ENCODE peak calls at places on chromosomes 6 and 20, in six cellular contexts. I is fibroblast of lung, W is kidney, J is tibial artery, N is MM.1S, G is PC-3. Y is an unnamed sample.

GRCh38 chr20:32893878-32894483 is 35.3 kb downstream of the EFCAB8 start:
- DNase-seq in I (peak), W (peak), J (no peak), N (no peak), G (peak), Y (no peak)

GRCh38 chr6:42316390-42316970 is 98.8 kb upstream of the MRPS10 start:
- DNase-seq in I (peak), W (peak), J (no peak), N (no peak), G (peak), Y (no peak)

GRCh38 chr6:68779366-68779765 is 144.3 kb downstream of the ADGRB3 start:
- DNase-seq in I (no peak), W (no peak), J (no peak), N (no peak), G (no peak), Y (no peak)

GRCh38 chr20:22861990-22862389 is 173.1 kb upstream of the SSTR4 start:
- DNase-seq in I (no peak), W (peak), J (no peak), N (no peak), G (peak), Y (peak)

GRCh38 chr20:31835977-31836852 is 9.2 kb downstream of the FOXS1 start:
- DNase-seq in I (peak), W (peak), J (peak), N (peak), G (peak), Y (peak)

GRCh38 chr20:17406191-17406590 is 125.0 kb downstream of the BFSP1 start:
- DNase-seq in I (no peak), W (no peak), J (no peak), N (no peak), G (no peak), Y (no peak)

GRCh38 chr6:142960098-142960497 is 15.1 kb upstream of the HIVEP2 start:
- DNase-seq in I (no peak), W (no peak), J (no peak), N (no peak), G (peak), Y (no peak)

GRCh38 chr20:14012671-14013070 is 17.4 kb downstream of the MACROD2 start:
- DNase-seq in I (no peak), W (no peak), J (no peak), N (no peak), G (no peak), Y (no peak)

GRCh38 chr6:167094820-167095637 is 27.9 kb upstream of the CCR6 start:
- DNase-seq in I (no peak), W (no peak), J (no peak), N (peak), G (no peak), Y (no peak)

GRCh38 chr6:112563368-112563767 is 216.2 kb downstream of the RFPL4B start:
- DNase-seq in I (peak), W (no peak), J (no peak), N (no peak), G (peak), Y (peak)

GRCh38 chr20:56975838-56976237 is 290.6 kb downstream of the BMP7 start:
- DNase-seq in I (no peak), W (no peak), J (no peak), N (no peak), G (no peak), Y (no peak)

GRCh38 chr6:137882225-137882961 is 15.3 kb downstream of the TNFAIP3 start:
- DNase-seq in I (no peak), W (no peak), J (no peak), N (no peak), G (no peak), Y (no peak)

GRCh38 chr20:5189917-5190316 is 63.1 kb downstream of the CDS2 start:
- DNase-seq in I (no peak), W (no peak), J (no peak), N (no peak), G (no peak), Y (no peak)

GRCh38 chr6:163459536-163459935 is 45.0 kb downstream of the QKI start:
- DNase-seq in I (peak), W (no peak), J (no peak), N (no peak), G (no peak), Y (no peak)

GRCh38 chr20:10637563-10637962 is 36.2 kb downstream of the JAG1 start:
- DNase-seq in I (peak), W (no peak), J (no peak), N (no peak), G (no peak), Y (no peak)

GRCh38 chr6:168865-169455 is 123.3 kb upstream of the DUSP22 start:
- DNase-seq in I (peak), W (no peak), J (no peak), N (peak), G (peak), Y (peak)

GRCh38 chr6:11218827-11219826 is 13.3 kb downstream of the NEDD9 start:
- DNase-seq in I (no peak), W (no peak), J (peak), N (no peak), G (peak), Y (no peak)

GRCh38 chr6:41836660-41837052 is 49.2 kb downstream of the TOMM6 start:
- DNase-seq in I (peak), W (no peak), J (no peak), N (no peak), G (no peak), Y (no peak)

GRCh38 chr20:20212675-20213096 is 155.2 kb upstream of the INSM1 start:
- DNase-seq in I (no peak), W (no peak), J (no peak), N (no peak), G (no peak), Y (no peak)

GRCh38 chr6:38489951-38490350 is 149.8 kb downstream of the BTBD9 start:
- DNase-seq in I (peak), W (no peak), J (no peak), N (no peak), G (no peak), Y (no peak)

GRCh38 chr6:30615958-30616810 is 859 bp downstream of the PPP1R10 start:
- DNase-seq in I (peak), W (no peak), J (no peak), N (peak), G (no peak), Y (no peak)

GRCh38 chr20:22590662-22591061 is 6.3 kb upstream of the FOXA2 start:
- DNase-seq in I (no peak), W (no peak), J (no peak), N (no peak), G (no peak), Y (no peak)

GRCh38 chr6:10962673-10963072 is 75.8 kb downstream of the SYCP2L start:
- DNase-seq in I (peak), W (no peak), J (no peak), N (peak), G (peak), Y (no peak)

GRCh38 chr6:165644586-165645266 is 18.3 kb downstream of the PDE10A start:
- DNase-seq in I (no peak), W (no peak), J (no peak), N (no peak), G (no peak), Y (no peak)
- TF ChIP-seq CTCF in I (no peak), W (no peak), J (no peak), N (no peak), G (no peak), Y (no peak)

GRCh38 chr6:85494551-85495337 is 44.9 kb downstream of the NT5E start:
- DNase-seq in I (peak), W (no peak), J (no peak), N (no peak), G (peak), Y (no peak)
- H3K27ac ChIP-seq in I (no peak), W (no peak), J (no peak), N (no peak), G (no peak), Y (no peak)

GRCh38 chr6:18308070-18308735 is 43.9 kb upstream of the DEK start:
- DNase-seq in I (peak), W (no peak), J (no peak), N (no peak), G (no peak), Y (no peak)

GRCh38 chr6:18307006-18307405 is 42.7 kb upstream of the DEK start:
- DNase-seq in I (no peak), W (no peak), J (no peak), N (no peak), G (no peak), Y (peak)

DNA sequence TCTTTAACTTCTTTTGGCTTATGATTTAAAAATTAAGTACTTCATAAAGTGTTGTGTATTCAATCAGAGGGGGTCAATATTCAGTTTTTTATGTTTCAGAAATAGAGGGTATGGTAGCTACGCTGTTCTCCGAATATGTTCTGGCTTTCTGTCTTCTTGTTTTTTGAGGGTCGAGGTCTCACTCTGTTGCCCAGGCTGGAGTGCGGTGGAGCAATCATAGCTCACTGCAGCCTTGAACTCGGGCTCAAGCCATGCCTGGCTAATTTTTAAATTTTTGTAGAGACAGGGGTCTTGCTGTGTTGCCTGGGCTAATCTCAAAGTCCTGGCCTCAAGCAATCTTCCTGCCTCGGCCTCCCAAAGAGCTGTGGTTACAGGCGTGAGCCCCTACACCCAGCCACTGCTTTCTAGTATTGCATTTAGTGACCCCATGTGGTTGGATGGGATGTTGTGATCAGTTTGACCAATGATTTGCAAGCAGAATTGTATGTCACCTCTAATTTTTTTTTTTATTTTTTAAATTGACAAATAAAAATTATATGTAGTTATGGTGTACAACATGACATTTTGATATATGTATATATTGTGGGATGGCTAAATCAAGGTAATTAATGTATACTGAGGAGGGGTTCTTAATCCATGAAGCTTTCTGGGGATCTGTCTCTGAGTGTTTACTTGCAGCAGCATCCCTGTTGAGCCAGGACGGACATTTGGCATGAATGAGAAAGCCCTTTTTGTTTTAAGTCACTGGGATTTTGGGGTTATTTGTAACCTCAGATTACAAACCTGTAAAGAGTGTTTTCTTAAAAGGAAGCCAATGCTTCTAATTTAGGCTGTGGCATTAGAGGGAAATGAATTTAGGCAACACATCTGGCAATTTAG is 38.5 kb upstream of the DEK start:
- DNase-seq in I (peak), W (no peak), J (no peak), N (no peak), G (peak), Y (no peak)
- TF ChIP-seq CTCF in I (peak), W (no peak), J (no peak), N (no peak), G (peak), Y (no peak)

DNA sequence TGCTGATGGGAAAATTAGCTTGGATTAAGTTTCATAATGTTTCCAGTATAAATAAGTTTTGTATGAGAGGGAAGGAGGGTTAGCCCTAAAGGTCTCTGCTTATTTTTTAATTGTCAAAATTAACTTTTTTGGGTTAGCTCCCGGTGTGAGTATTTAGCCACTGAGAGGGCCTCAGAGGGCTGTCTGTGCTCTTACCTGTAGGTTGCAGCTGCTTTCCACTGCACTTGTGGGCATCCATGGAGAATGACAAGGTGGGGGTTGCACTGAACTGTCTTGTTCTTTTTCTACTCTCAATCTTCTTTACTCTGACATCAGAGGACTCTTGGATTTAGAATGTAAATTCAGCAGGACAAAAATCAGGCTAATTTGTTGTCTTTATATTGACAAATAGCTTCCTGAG is 81.4 kb downstream of the CD164 start:
- DNase-seq in I (no peak), W (no peak), J (no peak), N (no peak), G (no peak), Y (no peak)
- H3K27ac ChIP-seq in I (no peak), W (peak), J (peak), N (no peak), G (no peak), Y (no peak)

Y was measured in RWPE1.